ENCODE peak calls at places on chromosomes 6 and 20, in five cellular contexts. One of them, this sample, is unnamed.

GRCh38 chr20:20161611-20162010 is 109.3 kb downstream of the CFAP61 start:
- DNase-seq in iPS-NIHi11: peak
- DNase-seq in neural crest cell: no peak
- DNase-seq in GM20000: no peak
- DNase-seq in EL: no peak
- DNase-seq in this sample: no peak

GRCh38 chr6:156833755-156834154 is 56.6 kb downstream of the ARID1B start:
- DNase-seq in iPS-NIHi11: no peak
- DNase-seq in neural crest cell: no peak
- DNase-seq in GM20000: no peak
- DNase-seq in EL: no peak
- DNase-seq in this sample: no peak

GRCh38 chr6:11424395-11425050 is 113.0 kb upstream of the TMEM170B start:
- DNase-seq in iPS-NIHi11: no peak
- DNase-seq in neural crest cell: no peak
- DNase-seq in GM20000: no peak
- DNase-seq in EL: peak
- DNase-seq in this sample: no peak

GRCh38 chr6:26321005-26321404 is 44.0 kb upstream of the BTN3A2 start:
- DNase-seq in iPS-NIHi11: no peak
- DNase-seq in neural crest cell: no peak
- DNase-seq in GM20000: no peak
- DNase-seq in EL: no peak
- DNase-seq in this sample: no peak

GRCh38 chr6:165325609-165326008 is 16.2 kb upstream of the C6orf118 start:
- DNase-seq in iPS-NIHi11: no peak
- DNase-seq in neural crest cell: no peak
- DNase-seq in GM20000: no peak
- DNase-seq in EL: no peak
- DNase-seq in this sample: no peak

GRCh38 chr6:4822476-4822875 is 46.3 kb downstream of the CDYL start:
- DNase-seq in iPS-NIHi11: no peak
- DNase-seq in neural crest cell: no peak
- DNase-seq in GM20000: no peak
- DNase-seq in EL: no peak
- DNase-seq in this sample: no peak

GRCh38 chr6:157756708-157757429 is 66.2 kb upstream of the SNX9 start:
- DNase-seq in iPS-NIHi11: peak
- DNase-seq in neural crest cell: peak
- DNase-seq in GM20000: peak
- DNase-seq in EL: peak
- DNase-seq in this sample: peak

GRCh38 chr6:160891690-160892089 is 99.9 kb upstream of the MAP3K4 start:
- DNase-seq in iPS-NIHi11: no peak
- DNase-seq in neural crest cell: no peak
- DNase-seq in GM20000: no peak
- DNase-seq in EL: no peak
- DNase-seq in this sample: no peak

GRCh38 chr6:491233-491632 is 99.7 kb downstream of the IRF4 start:
- DNase-seq in iPS-NIHi11: no peak
- DNase-seq in neural crest cell: no peak
- DNase-seq in GM20000: no peak
- DNase-seq in EL: no peak
- DNase-seq in this sample: no peak

GRCh38 chr20:51193066-51193772 is 170.3 kb upstream of the KCNG1 start:
- DNase-seq in iPS-NIHi11: no peak
- DNase-seq in neural crest cell: no peak
- DNase-seq in GM20000: no peak
- DNase-seq in EL: peak
- DNase-seq in this sample: no peak

GRCh38 chr6:55108469-55109130 is 65.7 kb upstream of the HCRTR2 start:
- DNase-seq in iPS-NIHi11: peak
- DNase-seq in neural crest cell: no peak
- DNase-seq in GM20000: no peak
- DNase-seq in EL: no peak
- DNase-seq in this sample: no peak

GRCh38 chr20:63651942-63652191 is 1.4 kb downstream of the STMN3 start:
- DNase-seq in iPS-NIHi11: no peak
- DNase-seq in neural crest cell: no peak
- DNase-seq in GM20000: peak
- DNase-seq in EL: no peak
- DNase-seq in this sample: no peak

GRCh38 chr20:41623625-41624024 is 5.4 kb upstream of the CHD6 start:
- DNase-seq in iPS-NIHi11: no peak
- DNase-seq in neural crest cell: no peak
- DNase-seq in GM20000: no peak
- DNase-seq in EL: no peak
- DNase-seq in this sample: no peak

GRCh38 chr6:124882580-124883393 is 79.5 kb upstream of the RNF217 start:
- DNase-seq in iPS-NIHi11: no peak
- DNase-seq in neural crest cell: no peak
- DNase-seq in GM20000: no peak
- DNase-seq in EL: peak
- DNase-seq in this sample: no peak

GRCh38 chr20:31830406-31830981 is 11.3 kb downstream of the MYLK2 start:
- DNase-seq in iPS-NIHi11: no peak
- DNase-seq in neural crest cell: no peak
- DNase-seq in GM20000: no peak
- DNase-seq in EL: no peak
- DNase-seq in this sample: no peak

GRCh38 chr6:116145786-116146675 is 20.1 kb upstream of the COL10A1 start:
- DNase-seq in iPS-NIHi11: no peak
- DNase-seq in neural crest cell: no peak
- DNase-seq in GM20000: no peak
- DNase-seq in EL: no peak
- DNase-seq in this sample: no peak

GRCh38 chr6:150599199-150600002 is at the start of gene PLEKHG1:
- DNase-seq in iPS-NIHi11: peak
- DNase-seq in neural crest cell: peak
- DNase-seq in GM20000: peak
- DNase-seq in EL: peak
- DNase-seq in this sample: peak

GRCh38 chr6:117481278-117481925 is 1.1 kb upstream of the DCBLD1 start:
- DNase-seq in iPS-NIHi11: no peak
- DNase-seq in neural crest cell: no peak
- DNase-seq in GM20000: peak
- DNase-seq in EL: no peak
- DNase-seq in this sample: no peak

GRCh38 chr20:59428441-59429205 is 128.2 kb downstream of the EDN3 start:
- DNase-seq in iPS-NIHi11: no peak
- DNase-seq in neural crest cell: no peak
- DNase-seq in GM20000: no peak
- DNase-seq in EL: no peak
- DNase-seq in this sample: no peak

GRCh38 chr6:145480024-145480423 is 255.3 kb downstream of the EPM2A start:
- DNase-seq in iPS-NIHi11: no peak
- DNase-seq in neural crest cell: no peak
- DNase-seq in GM20000: no peak
- DNase-seq in EL: no peak
- DNase-seq in this sample: no peak

GRCh38 chr6:67639161-67639560 is 995.9 kb upstream of the ADGRB3 start:
- DNase-seq in iPS-NIHi11: no peak
- DNase-seq in neural crest cell: no peak
- DNase-seq in GM20000: no peak
- DNase-seq in EL: no peak
- DNase-seq in this sample: no peak

GRCh38 chr20:51003776-51004175 is 19.1 kb downstream of the KCNG1 start:
- DNase-seq in iPS-NIHi11: no peak
- DNase-seq in neural crest cell: no peak
- DNase-seq in GM20000: no peak
- DNase-seq in EL: no peak
- DNase-seq in this sample: no peak

GRCh38 chr20:51862796-51863195 is 60.5 kb upstream of the SALL4 start:
- DNase-seq in iPS-NIHi11: no peak
- DNase-seq in neural crest cell: no peak
- DNase-seq in GM20000: no peak
- DNase-seq in EL: peak
- DNase-seq in this sample: no peak

GRCh38 chr6:101588343-101588742 is 194.8 kb downstream of the GRIK2 start:
- DNase-seq in iPS-NIHi11: no peak
- DNase-seq in neural crest cell: no peak
- DNase-seq in GM20000: no peak
- DNase-seq in EL: no peak
- DNase-seq in this sample: no peak

GRCh38 chr20:12287575-12287974 is 369.9 kb downstream of the BTBD3 start:
- DNase-seq in iPS-NIHi11: no peak
- DNase-seq in neural crest cell: no peak
- DNase-seq in GM20000: no peak
- DNase-seq in EL: no peak
- DNase-seq in this sample: no peak

GRCh38 chr6:6007311-6008113 is 787 bp upstream of the NRN1 start:
- DNase-seq in iPS-NIHi11: peak
- DNase-seq in neural crest cell: peak
- DNase-seq in GM20000: peak
- DNase-seq in EL: peak
- DNase-seq in this sample: no peak

GRCh38 chr6:159826968-159827647 is 27.0 kb downstream of the PNLDC1 start:
- DNase-seq in iPS-NIHi11: no peak
- DNase-seq in neural crest cell: no peak
- DNase-seq in GM20000: no peak
- DNase-seq in EL: no peak
- DNase-seq in this sample: no peak

This sample was measured in sciatic nerve.